ENCODE peak calls at places on chromosomes 2 and 18, in seven cellular contexts. V, H, N, Y, K, G and I are unnamed samples.

GRCh38 chr2:108080177-108080576 is 93.9 kb downstream of the SLC5A7 start:
- DNase-seq in G (no peak), K (no peak), N (no peak), V (no peak), H (no peak), Y (no peak), I (no peak)

GRCh38 chr2:27021253-27021801 is 11.4 kb upstream of the TMEM214 start:
- DNase-seq in V (no peak), Y (no peak), N (no peak), H (no peak), G (peak; percentile 46), K (no peak), I (no peak)

GRCh38 chr18:56637897-56638231 is 528 bp downstream of the TXNL1 start:
- DNase-seq in G (no peak), V (no peak), Y (no peak), H (peak; percentile 51), K (no peak), N (no peak), I (no peak)

GRCh38 chr18:49788327-49788908 is 24.9 kb downstream of the ACAA2 start:
- DNase-seq in K (no peak), H (no peak), N (no peak), G (peak; percentile 10), V (no peak), Y (no peak), I (no peak)

GRCh38 chr2:23659773-23660172 is 267.1 kb downstream of the ATAD2B start:
- DNase-seq in Y (no peak), H (no peak), K (no peak), N (no peak), V (no peak), G (no peak), I (no peak)

GRCh38 chr2:209525834-209526281 is 102.0 kb downstream of the MAP2 start:
- DNase-seq in N (no peak), G (peak; percentile 92), K (no peak), H (peak; percentile 41), V (peak; percentile 44), Y (no peak), I (no peak)

GRCh38 chr2:40192864-40193669 is 258.8 kb downstream of the SLC8A1 start:
- DNase-seq in H (no peak), K (peak; percentile 4), N (no peak), V (no peak), Y (no peak), G (no peak), I (no peak)

GRCh38 chr2:1497122-1497611 is 83.9 kb downstream of the TPO start:
- DNase-seq in N (no peak), V (no peak), Y (no peak), G (no peak), K (no peak), H (no peak), I (no peak)

GRCh38 chr2:30765876-30766470 is 41.3 kb downstream of the CAPN13 start:
- DNase-seq in G (no peak), N (no peak), Y (peak; percentile 18), K (no peak), V (no peak), H (no peak), I (no peak)

GRCh38 chr2:50515638-50516037 is 516.3 kb downstream of the NRXN1 start:
- DNase-seq in H (no peak), G (no peak), K (no peak), N (peak; percentile 31), Y (no peak), V (no peak), I (no peak)

GRCh38 chr2:192194065-192194865 is 468 bp downstream of the TMEFF2 start:
- DNase-seq in H (peak; percentile 71), Y (no peak), N (no peak), V (no peak), K (no peak), G (no peak), I (no peak)

GRCh38 chr2:188199716-188200128 is 92.0 kb upstream of the GULP1 start:
- DNase-seq in V (no peak), K (no peak), Y (no peak), N (no peak), H (no peak), G (peak; percentile 92), I (no peak)

GRCh38 chr2:10444463-10444862 is 3.7 kb downstream of the ODC1 start:
- DNase-seq in G (no peak), N (no peak), K (no peak), Y (no peak), V (no peak), H (no peak), I (no peak)

GRCh38 chr2:168920504-168921157 is 19.5 kb downstream of the G6PC2 start:
- DNase-seq in Y (no peak), K (peak; percentile 36), H (peak; percentile 46), V (peak; percentile 43), G (peak; percentile 45), N (peak; percentile 21), I (peak; percentile 18)

GRCh38 chr18:79559121-79559835 is 120.3 kb upstream of the CTDP1 start:
- DNase-seq in K (no peak), G (no peak), H (no peak), N (no peak), V (no peak), Y (peak; percentile 11), I (no peak)

GRCh38 chr2:67840460-67841068 is 222.2 kb downstream of the C1D start:
- DNase-seq in Y (no peak), N (peak; percentile 66), V (peak; percentile 4), H (peak; percentile 92), G (peak; percentile 66), K (peak; percentile 56), I (no peak)

GRCh38 chr18:44602845-44603244 is 77.8 kb upstream of the SETBP1 start:
- DNase-seq in K (no peak), H (peak; percentile 56), G (peak; percentile 24), V (no peak), N (no peak), Y (no peak), I (no peak)

GRCh38 chr2:225584821-225585220 is 185.3 kb downstream of the NYAP2 start:
- DNase-seq in K (no peak), Y (no peak), V (no peak), G (no peak), N (peak; percentile 77), H (no peak), I (peak; percentile 16)